ENCODE peak calls at places on chromosomes 2 and 18, in five cellular contexts. One of them, this sample, is unnamed.

GRCh38 chr18:3261035-3261392 is 919 bp upstream of the MYL12B start:
- DNase-seq in stomach: no peak
- DNase-seq in breast epithelium: no peak
- DNase-seq in K562: no peak
- DNase-seq in transverse colon: no peak
- DNase-seq in this sample: no peak

GRCh38 chr2:218894168-218895157 is 13.8 kb downstream of the WNT10A start:
- DNase-seq in stomach: no peak
- DNase-seq in breast epithelium: no peak
- DNase-seq in K562: no peak
- DNase-seq in transverse colon: no peak
- DNase-seq in this sample: no peak

GRCh38 chr2:133674433-133675331 is 106.4 kb upstream of the NCKAP5 start:
- DNase-seq in stomach: peak; percentile 74
- DNase-seq in breast epithelium: peak; percentile 54
- DNase-seq in K562: no peak
- DNase-seq in transverse colon: peak; percentile 18
- DNase-seq in this sample: no peak

GRCh38 chr2:102273619-102274211 is 37.6 kb upstream of the IL1RL1 start:
- DNase-seq in stomach: no peak
- DNase-seq in breast epithelium: no peak
- DNase-seq in K562: no peak
- DNase-seq in transverse colon: no peak
- DNase-seq in this sample: no peak

GRCh38 chr2:105776560-105776928 is 31.8 kb downstream of the NCK2 start:
- DNase-seq in stomach: no peak
- DNase-seq in breast epithelium: no peak
- DNase-seq in K562: no peak
- DNase-seq in transverse colon: no peak
- DNase-seq in this sample: no peak

GRCh38 chr18:3184275-3184963 is 35.3 kb downstream of the MYOM1 start:
- DNase-seq in stomach: no peak
- DNase-seq in breast epithelium: no peak
- DNase-seq in K562: no peak
- DNase-seq in transverse colon: no peak
- DNase-seq in this sample: no peak

GRCh38 chr2:1494257-1494656 is 81.0 kb downstream of the TPO start:
- DNase-seq in stomach: no peak
- DNase-seq in breast epithelium: no peak
- DNase-seq in K562: no peak
- DNase-seq in transverse colon: no peak
- DNase-seq in this sample: peak; percentile 66

GRCh38 chr2:9105601-9106337 is 100.8 kb upstream of the ASAP2 start:
- DNase-seq in stomach: no peak
- DNase-seq in breast epithelium: no peak
- DNase-seq in K562: no peak
- DNase-seq in transverse colon: no peak
- DNase-seq in this sample: no peak

GRCh38 chr2:176516051-176516601 is 246.9 kb downstream of the MTX2 start:
- DNase-seq in stomach: peak; percentile 25
- DNase-seq in breast epithelium: no peak
- DNase-seq in K562: no peak
- DNase-seq in transverse colon: no peak
- DNase-seq in this sample: no peak

DNA sequence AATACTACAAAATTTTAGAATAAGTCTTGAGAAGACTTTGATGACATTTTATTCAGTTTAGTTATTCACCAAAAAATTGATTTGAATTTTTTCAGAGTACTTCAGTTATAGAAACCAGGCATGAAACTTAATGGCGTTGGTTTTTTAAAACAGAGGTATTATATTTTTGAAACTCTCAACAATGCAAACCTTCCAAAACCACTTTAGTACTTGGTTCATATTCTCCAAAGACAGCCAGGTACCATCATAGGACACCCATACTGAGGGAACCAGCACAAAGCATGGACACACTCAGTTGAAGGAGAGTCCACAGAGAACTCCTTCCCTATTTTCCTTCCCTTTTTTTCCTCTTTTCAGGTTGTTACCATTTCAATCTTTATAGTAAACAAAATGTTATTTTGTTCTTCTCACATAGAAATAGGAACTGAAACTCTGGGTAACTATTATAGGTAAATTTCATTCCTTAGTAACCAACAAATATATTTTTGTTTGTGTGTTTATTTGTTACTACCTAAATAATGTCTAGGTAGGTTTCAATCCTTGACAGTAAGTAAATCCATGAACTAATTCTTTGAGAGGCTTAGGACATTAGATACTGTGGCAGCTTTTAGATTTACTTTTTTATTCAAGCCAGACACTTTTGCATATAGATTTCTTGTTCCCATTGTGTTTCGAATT is 95.8 kb downstream of the TMEFF2 start:
- DNase-seq in stomach: no peak
- DNase-seq in breast epithelium: no peak
- DNase-seq in K562: no peak
- DNase-seq in transverse colon: no peak
- DNase-seq in this sample: no peak
- TF ChIP-seq POLR2A in stomach: no peak
- TF ChIP-seq POLR2A in breast epithelium: no peak
- TF ChIP-seq POLR2A in K562: no peak
- TF ChIP-seq POLR2A in transverse colon: no peak
- TF ChIP-seq POLR2A in this sample: no peak

GRCh38 chr2:226118471-226119429 is 680.9 kb downstream of the IRS1 start:
- DNase-seq in stomach: no peak
- DNase-seq in breast epithelium: peak; percentile 67
- DNase-seq in K562: no peak
- DNase-seq in transverse colon: no peak
- DNase-seq in this sample: no peak
- TF ChIP-seq POLR2AphosphoS5 in stomach: no peak
- TF ChIP-seq POLR2AphosphoS5 in breast epithelium: peak; percentile 63
- TF ChIP-seq POLR2AphosphoS5 in K562: no peak
- TF ChIP-seq POLR2AphosphoS5 in transverse colon: no peak
- TF ChIP-seq POLR2AphosphoS5 in this sample: no peak

DNA sequence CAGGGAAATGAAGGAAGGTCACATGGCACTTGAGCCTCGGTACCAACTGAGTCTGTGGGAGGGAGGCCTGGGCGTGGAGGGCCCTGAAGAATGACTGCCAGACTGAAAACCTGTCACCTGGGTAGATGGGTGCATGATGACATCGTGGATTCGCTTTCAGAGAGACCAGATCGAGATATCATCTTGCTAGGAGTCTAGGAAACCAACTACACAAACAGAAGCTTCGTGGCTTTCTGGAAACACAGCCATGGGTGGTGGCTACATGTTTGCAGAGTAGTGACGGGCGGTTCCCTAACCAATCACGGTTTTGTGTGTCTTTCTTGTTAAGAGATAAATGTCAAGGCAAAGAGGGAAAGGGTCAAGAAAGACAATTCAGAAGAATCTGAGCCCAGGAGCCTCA is 155.0 kb downstream of the EIPR1 start:
- DNase-seq in stomach: no peak
- DNase-seq in breast epithelium: peak; percentile 41
- DNase-seq in K562: no peak
- DNase-seq in transverse colon: no peak
- DNase-seq in this sample: no peak
- TF ChIP-seq POLR2A in stomach: no peak
- TF ChIP-seq POLR2A in breast epithelium: no peak
- TF ChIP-seq POLR2A in K562: no peak
- TF ChIP-seq POLR2A in transverse colon: no peak
- TF ChIP-seq POLR2A in this sample: no peak

GRCh38 chr2:205720451-205720902 is 38.2 kb downstream of the NRP2 start:
- DNase-seq in stomach: no peak
- DNase-seq in breast epithelium: no peak
- DNase-seq in K562: no peak
- DNase-seq in transverse colon: no peak
- DNase-seq in this sample: no peak
- TF ChIP-seq POLR2AphosphoS5 in stomach: no peak
- TF ChIP-seq POLR2AphosphoS5 in breast epithelium: no peak
- TF ChIP-seq POLR2AphosphoS5 in K562: no peak
- TF ChIP-seq POLR2AphosphoS5 in transverse colon: no peak
- TF ChIP-seq POLR2AphosphoS5 in this sample: no peak

GRCh38 chr18:50194623-50195532 is at the start of gene MYO5B:
- DNase-seq in stomach: peak; percentile 91
- DNase-seq in breast epithelium: peak; percentile 73
- DNase-seq in K562: peak; percentile 63
- DNase-seq in transverse colon: peak; percentile 91
- DNase-seq in this sample: peak; percentile 81
- TF ChIP-seq POLR2A in stomach: no peak
- TF ChIP-seq POLR2A in breast epithelium: no peak
- TF ChIP-seq POLR2A in K562: no peak
- TF ChIP-seq POLR2A in transverse colon: peak; percentile 84
- TF ChIP-seq POLR2A in this sample: no peak

GRCh38 chr2:235024951-235025773 is 73.3 kb downstream of the SH3BP4 start:
- DNase-seq in stomach: no peak
- DNase-seq in breast epithelium: no peak
- DNase-seq in K562: no peak
- DNase-seq in transverse colon: no peak
- DNase-seq in this sample: no peak

GRCh38 chr2:235018838-235019237 is 67.0 kb downstream of the SH3BP4 start:
- DNase-seq in stomach: no peak
- DNase-seq in breast epithelium: no peak
- DNase-seq in K562: no peak
- DNase-seq in transverse colon: no peak
- DNase-seq in this sample: no peak

GRCh38 chr2:235024191-235024611 is 72.4 kb downstream of the SH3BP4 start:
- DNase-seq in stomach: no peak
- DNase-seq in breast epithelium: no peak
- DNase-seq in K562: no peak
- DNase-seq in transverse colon: no peak
- DNase-seq in this sample: no peak

GRCh38 chr2:235017441-235017840 is 65.6 kb downstream of the SH3BP4 start:
- DNase-seq in stomach: no peak
- DNase-seq in breast epithelium: no peak
- DNase-seq in K562: no peak
- DNase-seq in transverse colon: no peak
- DNase-seq in this sample: no peak

DNA sequence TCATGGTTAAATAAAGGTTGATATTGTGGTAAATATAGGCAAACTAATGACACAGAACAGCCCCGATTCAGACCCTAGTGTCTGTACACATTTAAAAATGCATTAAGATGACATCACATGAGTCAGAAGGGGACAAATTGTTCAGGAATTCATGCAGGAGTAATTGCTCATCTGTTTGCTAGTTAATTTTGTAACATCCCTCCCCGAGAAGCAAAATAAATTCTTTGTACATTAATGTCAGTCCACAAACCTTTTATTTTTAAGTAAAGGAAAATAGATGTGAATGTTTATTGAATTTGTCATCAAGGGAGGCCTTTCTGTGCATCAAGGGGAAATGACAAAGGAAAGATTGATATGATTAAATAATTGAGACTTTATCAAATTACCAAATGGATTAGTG is 69.9 kb downstream of the SH3BP4 start:
- DNase-seq in stomach: no peak
- DNase-seq in breast epithelium: no peak
- DNase-seq in K562: no peak
- DNase-seq in transverse colon: no peak
- DNase-seq in this sample: no peak
- TF ChIP-seq POLR2AphosphoS5 in stomach: no peak
- TF ChIP-seq POLR2AphosphoS5 in breast epithelium: no peak
- TF ChIP-seq POLR2AphosphoS5 in K562: no peak
- TF ChIP-seq POLR2AphosphoS5 in transverse colon: no peak
- TF ChIP-seq POLR2AphosphoS5 in this sample: no peak

GRCh38 chr18:62206593-62206992 is 19.5 kb downstream of the RELCH start:
- DNase-seq in stomach: no peak
- DNase-seq in breast epithelium: no peak
- DNase-seq in K562: peak; percentile 8
- DNase-seq in transverse colon: peak; percentile 45
- DNase-seq in this sample: no peak

GRCh38 chr18:62209046-62209445 is 22.0 kb downstream of the RELCH start:
- DNase-seq in stomach: no peak
- DNase-seq in breast epithelium: no peak
- DNase-seq in K562: no peak
- DNase-seq in transverse colon: no peak
- DNase-seq in this sample: no peak

GRCh38 chr18:62214790-62215189 is 27.7 kb downstream of the RELCH start:
- DNase-seq in stomach: no peak
- DNase-seq in breast epithelium: no peak
- DNase-seq in K562: no peak
- DNase-seq in transverse colon: no peak
- DNase-seq in this sample: no peak

GRCh38 chr18:62210138-62210537 is 23.1 kb downstream of the RELCH start:
- DNase-seq in stomach: no peak
- DNase-seq in breast epithelium: no peak
- DNase-seq in K562: no peak
- DNase-seq in transverse colon: no peak
- DNase-seq in this sample: no peak

GRCh38 chr18:62211323-62211828 is 24.3 kb downstream of the RELCH start:
- DNase-seq in stomach: no peak
- DNase-seq in breast epithelium: no peak
- DNase-seq in K562: no peak
- DNase-seq in transverse colon: no peak
- DNase-seq in this sample: no peak
- TF ChIP-seq POLR2A in stomach: no peak
- TF ChIP-seq POLR2A in breast epithelium: no peak
- TF ChIP-seq POLR2A in K562: no peak
- TF ChIP-seq POLR2A in transverse colon: no peak
- TF ChIP-seq POLR2A in this sample: no peak

DNA sequence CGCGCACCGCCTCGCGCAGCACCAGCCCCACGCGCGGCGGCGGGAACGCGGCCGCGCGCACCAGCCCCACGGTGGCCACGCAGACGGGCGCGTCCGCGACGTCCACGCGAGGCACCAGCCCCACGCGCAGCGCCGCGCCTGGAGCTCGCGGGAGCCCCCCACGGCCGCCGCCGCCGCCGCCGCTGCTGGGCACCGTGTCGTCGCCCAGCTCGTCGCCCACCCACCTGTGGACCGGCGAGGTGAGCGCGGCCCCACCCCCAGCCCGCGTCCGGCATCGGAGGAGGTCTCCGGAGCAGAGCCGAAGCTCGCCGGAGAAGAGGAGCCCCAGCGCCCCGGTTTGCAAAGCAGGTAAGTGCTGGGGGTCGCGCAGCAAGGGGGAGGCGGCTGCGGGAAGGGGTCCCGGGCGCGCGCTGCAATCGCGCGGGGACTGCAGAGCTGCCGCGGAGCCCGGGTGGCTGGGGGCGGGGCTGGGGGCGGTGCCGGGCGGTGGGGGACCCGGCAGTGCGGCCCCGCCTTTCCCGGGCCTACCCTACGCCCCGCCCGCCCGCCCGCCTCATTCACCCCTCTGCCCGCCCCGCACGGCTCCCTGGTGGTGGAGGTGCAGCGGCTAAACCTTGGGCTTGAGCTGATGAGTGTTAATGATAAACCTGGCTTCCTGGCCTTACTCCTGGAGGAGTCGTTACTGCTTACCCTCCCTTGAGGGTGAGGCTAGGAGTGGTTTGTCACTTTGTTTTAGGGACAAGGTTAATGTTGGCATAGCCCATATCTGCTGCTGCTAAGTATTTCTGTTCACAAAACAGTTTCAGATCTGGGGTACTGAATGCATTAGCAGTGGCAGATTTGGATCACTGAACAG is 900 bp downstream of the FAM117B start:
- DNase-seq in stomach: peak; percentile 87
- DNase-seq in breast epithelium: peak; percentile 55
- DNase-seq in K562: peak; percentile 91
- DNase-seq in transverse colon: peak; percentile 91
- DNase-seq in this sample: peak; percentile 96
- TF ChIP-seq POLR2AphosphoS5 in stomach: no peak
- TF ChIP-seq POLR2AphosphoS5 in breast epithelium: no peak
- TF ChIP-seq POLR2AphosphoS5 in K562: no peak
- TF ChIP-seq POLR2AphosphoS5 in transverse colon: peak; percentile 88
- TF ChIP-seq POLR2AphosphoS5 in this sample: peak; percentile 87